ENCODE peak calls at places on chromosomes 6 and 20, in four cellular contexts. One of them, this sample, is unnamed.

GRCh38 chr20:2771631-2772080 is 28.8 kb downstream of the CPXM1 start:
- DNase-seq in hepatic stellate cell: no peak
- DNase-seq in HT-29: no peak
- DNase-seq in occipital lobe: no peak
- DNase-seq in this sample: no peak

GRCh38 chr6:17987576-17988421 is at the start of gene KIF13A:
- DNase-seq in hepatic stellate cell: peak; percentile 81
- DNase-seq in HT-29: peak; percentile 72
- DNase-seq in occipital lobe: peak; percentile 71
- DNase-seq in this sample: no peak

GRCh38 chr6:9537381-9537780 is 877.5 kb downstream of the TFAP2A start:
- DNase-seq in hepatic stellate cell: no peak
- DNase-seq in HT-29: no peak
- DNase-seq in occipital lobe: no peak
- DNase-seq in this sample: peak; percentile 53

GRCh38 chr6:125781307-125781868 is 9.4 kb upstream of the NCOA7 start:
- DNase-seq in hepatic stellate cell: no peak
- DNase-seq in HT-29: no peak
- DNase-seq in occipital lobe: no peak
- DNase-seq in this sample: no peak

GRCh38 chr20:47818996-47819609 is 33.8 kb upstream of the SULF2 start:
- DNase-seq in hepatic stellate cell: no peak
- DNase-seq in HT-29: no peak
- DNase-seq in occipital lobe: no peak
- DNase-seq in this sample: no peak

GRCh38 chr20:59175861-59176260 is 12.2 kb downstream of the ZNF831 start:
- DNase-seq in hepatic stellate cell: no peak
- DNase-seq in HT-29: no peak
- DNase-seq in occipital lobe: no peak
- DNase-seq in this sample: no peak

GRCh38 chr6:3724451-3725144 is 26.9 kb downstream of the PXDC1 start:
- DNase-seq in hepatic stellate cell: no peak
- DNase-seq in HT-29: no peak
- DNase-seq in occipital lobe: no peak
- DNase-seq in this sample: no peak

GRCh38 chr6:119484598-119484997 is 135.0 kb upstream of the MAN1A1 start:
- DNase-seq in hepatic stellate cell: peak; percentile 30
- DNase-seq in HT-29: peak; percentile 74
- DNase-seq in occipital lobe: no peak
- DNase-seq in this sample: peak; percentile 89

GRCh38 chr20:51930775-51931174 is 128.5 kb upstream of the SALL4 start:
- DNase-seq in hepatic stellate cell: peak; percentile 31
- DNase-seq in HT-29: no peak
- DNase-seq in occipital lobe: no peak
- DNase-seq in this sample: peak; percentile 10

GRCh38 chr6:139290787-139291294 is 957 bp downstream of the TXLNB start:
- DNase-seq in hepatic stellate cell: peak; percentile 41
- DNase-seq in HT-29: no peak
- DNase-seq in occipital lobe: no peak
- DNase-seq in this sample: no peak

This sample was measured in AG09309.